ENCODE peak calls at places on chromosomes 3 and 15, in ten cellular contexts. D, I, C, G, V, Q, N, T, A and F are unnamed samples.

GRCh38 chr3:100024520-100025303 is 89.6 kb downstream of the FILIP1L start:
- DNase-seq in C (peak; percentile 33), A (no peak), D (no peak), Q (no peak), N (no peak), T (no peak), G (no peak), I (no peak), V (no peak), F (peak; percentile 91)

GRCh38 chr3:38458796-38459498 is 5.3 kb downstream of the ACVR2B start:
- DNase-seq in I (no peak), N (peak; percentile 67), A (no peak), G (peak; percentile 26), V (peak; percentile 24), T (no peak), C (peak; percentile 56), D (no peak), Q (no peak), F (peak; percentile 42)

GRCh38 chr3:172513488-172513887 is 9.7 kb downstream of the TNFSF10 start:
- DNase-seq in A (no peak), C (no peak), T (no peak), Q (peak; percentile 35), G (no peak), V (peak; percentile 93), I (no peak), N (no peak), D (no peak), F (no peak)

GRCh38 chr15:96053039-96054021 is 277.2 kb upstream of the NR2F2 start:
- DNase-seq in C (peak; percentile 75), G (no peak), I (no peak), N (no peak), T (no peak), D (peak; percentile 86), V (peak; percentile 48), A (peak; percentile 59), Q (peak; percentile 61), F (peak; percentile 51)

GRCh38 chr3:53693441-53693840 is 152.8 kb downstream of the CHDH start:
- DNase-seq in V (no peak), A (no peak), D (no peak), N (no peak), C (no peak), Q (no peak), I (no peak), G (no peak), T (no peak), F (no peak)

GRCh38 chr3:167862104-167862785 is 126.7 kb downstream of the SERPINI1 start:
- DNase-seq in D (no peak), Q (no peak), G (no peak), C (no peak), I (no peak), A (no peak), N (no peak), T (no peak), V (no peak), F (no peak)

GRCh38 chr3:194713299-194714121 is 27.8 kb downstream of the FAM43A start:
- DNase-seq in Q (no peak), C (no peak), T (no peak), D (no peak), I (no peak), V (no peak), G (no peak), N (no peak), A (no peak), F (no peak)

GRCh38 chr3:189142527-189142926 is 29.2 kb upstream of the TPRG1 start:
- DNase-seq in I (no peak), C (no peak), A (no peak), T (no peak), N (no peak), V (no peak), G (no peak), D (no peak), Q (no peak), F (no peak)

GRCh38 chr3:72900048-72900447 is 12.2 kb downstream of the GXYLT2 start:
- DNase-seq in T (no peak), I (no peak), D (no peak), Q (no peak), G (no peak), N (no peak), C (no peak), V (no peak), A (no peak), F (no peak)

GRCh38 chr3:50237754-50238548 is 1.9 kb downstream of the GNAI2 start:
- DNase-seq in I (no peak), V (peak; percentile 82), Q (peak; percentile 67), N (peak; percentile 78), D (peak; percentile 47), G (peak; percentile 51), T (peak; percentile 57), A (no peak), C (peak; percentile 78), F (peak; percentile 80)

GRCh38 chr3:149877668-149878067 is 64.7 kb downstream of the RNF13 start:
- DNase-seq in N (no peak), D (no peak), Q (no peak), T (no peak), C (no peak), I (no peak), G (no peak), V (no peak), A (no peak), F (no peak)

GRCh38 chr15:88454867-88455810 is 12.0 kb downstream of the MRPL46 start:
- DNase-seq in G (peak; percentile 65), A (peak; percentile 64), I (no peak), D (peak; percentile 52), Q (peak; percentile 77), C (peak; percentile 68), V (peak; percentile 79), N (peak; percentile 71), T (no peak), F (no peak)

GRCh38 chr3:9901967-9902366 is 681 bp upstream of the IL17RE start:
- DNase-seq in Q (no peak), V (no peak), I (no peak), D (no peak), T (no peak), G (no peak), A (no peak), N (no peak), C (no peak), F (no peak)

GRCh38 chr3:94360982-94361381 is 298.1 kb downstream of the NSUN3 start:
- DNase-seq in D (no peak), Q (no peak), A (no peak), I (no peak), V (peak; percentile 7), G (peak; percentile 40), C (no peak), N (peak; percentile 25), T (peak; percentile 1), F (no peak)

GRCh38 chr3:20056727-20057611 is 16.7 kb downstream of the KAT2B start:
- DNase-seq in N (peak; percentile 96), Q (no peak), I (peak; percentile 26), T (peak; percentile 74), A (no peak), D (no peak), V (peak; percentile 88), G (peak; percentile 51), C (no peak), F (peak; percentile 84)

GRCh38 chr3:58111513-58112184 is 99.1 kb downstream of the DNASE1L3 start:
- DNase-seq in I (no peak), T (no peak), A (peak; percentile 42), N (no peak), C (peak; percentile 83), Q (no peak), V (no peak), G (no peak), D (no peak), F (no peak)

GRCh38 chr3:42906085-42906904 is at the start of gene ZNF662:
- DNase-seq in C (no peak), D (peak; percentile 3), Q (no peak), T (no peak), N (peak; percentile 26), A (peak; percentile 67), I (no peak), G (no peak), V (peak; percentile 13), F (no peak)

GRCh38 chr3:61583890-61584289 is 22.5 kb downstream of the PTPRG start:
- DNase-seq in A (no peak), C (no peak), T (no peak), V (no peak), G (no peak), N (no peak), I (no peak), Q (no peak), D (no peak), F (no peak)

GRCh38 chr3:45597166-45597565 is 2.6 kb downstream of the LIMD1 start:
- DNase-seq in Q (no peak), A (no peak), T (no peak), G (no peak), I (no peak), C (no peak), N (peak; percentile 81), V (peak; percentile 25), D (no peak), F (peak; percentile 50)